ENCODE peak calls at places on chromosomes 4 and X, in six cellular contexts. H is activated CD8-positive, alpha-beta memory T cell treated with anti-CD3 and anti-CD28 coated beads, Interleukin-2, amount 50 U/mL, for 48 hours; I is heart left ventricle; K is Calu3; W is thoracic aorta; M is HT1080. B is an unnamed sample.

GRCh38 chr4:15691346-15692140 is 9.9 kb downstream of the FAM200B start:
- DNase-seq in H (no peak), I (no peak), K (no peak), W (no peak), M (peak; percentile 71), B (no peak)

GRCh38 chr4:6925357-6925836 is 15.8 kb downstream of the TBC1D14 start:
- DNase-seq in H (no peak), I (peak; percentile 64), K (no peak), W (no peak), M (no peak), B (no peak)

GRCh38 chr4:186808635-186809018 is 85.0 kb upstream of the FAT1 start:
- DNase-seq in H (no peak), I (peak; percentile 37), K (peak; percentile 35), W (no peak), M (no peak), B (peak; percentile 13)

GRCh38 chr4:62377700-62378099 is 1177.6 kb downstream of the ADGRL3 start:
- DNase-seq in H (no peak), I (no peak), K (no peak), W (no peak), M (no peak), B (no peak)

GRCh38 chr4:138037716-138038115 is 204.4 kb downstream of the SLC7A11 start:
- DNase-seq in H (no peak), I (no peak), K (no peak), W (no peak), M (no peak), B (no peak)

GRCh38 chr4:7156273-7157139 is 35.8 kb upstream of the SORCS2 start:
- DNase-seq in H (peak; percentile 39), I (peak; percentile 51), K (no peak), W (no peak), M (no peak), B (no peak)

GRCh38 chr4:24473309-24473721 is 111.0 kb downstream of the DHX15 start:
- DNase-seq in H (no peak), I (peak; percentile 35), K (peak; percentile 12), W (no peak), M (peak; percentile 57), B (no peak)

GRCh38 chr4:112167790-112168189 is 22.5 kb downstream of the FAM241A start:
- DNase-seq in H (no peak), I (no peak), K (no peak), W (no peak), M (no peak), B (no peak)

GRCh38 chr4:2253160-2254084 is 8.5 kb downstream of the MXD4 start:
- DNase-seq in H (peak; percentile 43), I (peak; percentile 21), K (no peak), W (peak; percentile 1), M (no peak), B (no peak)

GRCh38 chr4:184553891-184554290 is 79.5 kb upstream of the IRF2 start:
- DNase-seq in H (no peak), I (no peak), K (no peak), W (no peak), M (no peak), B (no peak)

GRCh38 chrX:118855681-118856310 is 32.2 kb downstream of the ZCCHC12 start:
- DNase-seq in H (no peak), I (no peak), K (no peak), W (no peak), M (no peak), B (no peak)

GRCh38 chr4:180314972-180315371 is 1928.2 kb upstream of the TENM3 start:
- DNase-seq in H (no peak), I (no peak), K (no peak), W (no peak), M (no peak), B (no peak)

GRCh38 chr4:82784615-82785247 is 13.9 kb downstream of the SCD5 start:
- DNase-seq in H (no peak), I (no peak), K (no peak), W (no peak), M (no peak), B (no peak)

GRCh38 chrX:40543661-40544328 is 37.0 kb upstream of the ATP6AP2 start:
- DNase-seq in H (no peak), I (no peak), K (peak; percentile 49), W (no peak), M (peak; percentile 0), B (peak; percentile 65)

GRCh38 chr4:104491396-104491821 is 3.3 kb downstream of the CXXC4 start:
- DNase-seq in H (peak; percentile 62), I (no peak), K (peak; percentile 44), W (no peak), M (peak; percentile 46), B (no peak)

GRCh38 chrX:115679460-115679859 is 118.5 kb downstream of the PLS3 start:
- DNase-seq in H (no peak), I (no peak), K (no peak), W (no peak), M (peak; percentile 23), B (no peak)

GRCh38 chr4:3252831-3253641 is 4.1 kb downstream of the MSANTD1 start:
- DNase-seq in H (no peak), I (peak; percentile 23), K (no peak), W (no peak), M (no peak), B (no peak)

GRCh38 chr4:11009281-11009680 is 324.7 kb upstream of the CLNK start:
- DNase-seq in H (no peak), I (no peak), K (no peak), W (no peak), M (no peak), B (no peak)

GRCh38 chrX:153832732-153833131 is 2.4 kb upstream of the PDZD4 start:
- DNase-seq in H (no peak), I (no peak), K (no peak), W (no peak), M (no peak), B (no peak)

GRCh38 chrX:122565952-122566351 is 618.1 kb upstream of the GRIA3 start:
- DNase-seq in H (no peak), I (peak; percentile 57), K (peak; percentile 24), W (peak; percentile 1), M (peak; percentile 46), B (peak; percentile 74)

GRCh38 chr4:29263011-29263410 is 1457.2 kb upstream of the PCDH7 start:
- DNase-seq in H (no peak), I (no peak), K (no peak), W (no peak), M (no peak), B (no peak)

GRCh38 chr4:89469930-89470375 is 162.4 kb upstream of the GPRIN3 start:
- DNase-seq in H (no peak), I (no peak), K (no peak), W (no peak), M (peak; percentile 96), B (no peak)